ENCODE peak calls at places on chromosome 19, in six cellular contexts. R is nephron progenitor cell; I is HS-27A; O is B cell; V is activated T-cell treated with anti-CD3 and anti-CD28 coated beads, Interleukin-2, amount 50 U/mL, for 72 hours; H is uterus. J is an unnamed sample.

GRCh38 chr19:10565567-10566407 is at the start of gene KRI1:
- DNase-seq in V (peak), R (peak), H (peak), I (peak), O (peak), J (peak)

GRCh38 chr19:32308436-32309077 is 36.9 kb upstream of the ZNF507 start:
- DNase-seq in R (no peak), I (no peak), O (no peak), V (no peak), H (no peak), J (no peak)

GRCh38 chr19:1725100-1726064 is 27.9 kb upstream of the ONECUT3 start:
- DNase-seq in I (no peak), V (peak), R (peak), H (no peak), O (peak), J (peak)

GRCh38 chr19:33216198-33216830 is 9.3 kb downstream of the SLC7A10 start:
- DNase-seq in R (no peak), I (no peak), V (no peak), H (no peak), O (no peak), J (peak)

GRCh38 chr19:5052515-5052914 is 83.6 kb downstream of the KDM4B start:
- DNase-seq in O (peak), H (no peak), R (no peak), I (no peak), V (no peak), J (peak)

GRCh38 chr19:15108845-15109767 is 1.9 kb downstream of the SYDE1 start:
- DNase-seq in V (no peak), H (no peak), I (no peak), O (peak), R (no peak), J (no peak)

GRCh38 chr19:336067-336614 is 8.5 kb downstream of the MIER2 start:
- DNase-seq in O (no peak), I (no peak), R (no peak), V (no peak), H (no peak), J (no peak)

GRCh38 chr19:4414144-4414799 is 11.8 kb downstream of the CHAF1A start:
- DNase-seq in O (no peak), V (no peak), I (no peak), R (no peak), H (no peak), J (no peak)

GRCh38 chr19:18502633-18503294 is 19.1 kb downstream of the ELL start:
- DNase-seq in I (no peak), R (no peak), V (no peak), O (no peak), H (no peak), J (no peak)

GRCh38 chr19:11995174-11995573 is 30.3 kb downstream of the ZNF763 start:
- DNase-seq in R (no peak), I (no peak), O (no peak), H (no peak), V (no peak), J (no peak)

GRCh38 chr19:11452814-11453335 is 17.4 kb downstream of the PRKCSH start:
- DNase-seq in V (no peak), R (no peak), O (peak), I (no peak), H (no peak), J (no peak)

GRCh38 chr19:33426621-33427475 is 53.3 kb downstream of the CEBPG start:
- DNase-seq in V (no peak), R (peak), H (no peak), I (no peak), O (no peak), J (no peak)

GRCh38 chr19:4390862-4391693 is 9.3 kb downstream of the SH3GL1 start:
- DNase-seq in R (no peak), O (no peak), V (no peak), I (no peak), H (no peak), J (no peak)